ENCODE peak calls at places on chromosomes 1 and 21, in ten cellular contexts. One of them, this sample, is unnamed.

GRCh38 chr21:43262427-43262826 is 93.6 kb downstream of the CRYAA start:
- DNase-seq in endothelial cell: no peak
- DNase-seq in epithelial cell of esophagus: peak
- DNase-seq in ureter: no peak
- DNase-seq in ELF-1: no peak
- DNase-seq in upper lobe of right lung: peak
- DNase-seq in HS-5: no peak
- DNase-seq in activated naive CD8-positive, alpha-beta T cell treated with anti-CD3 and anti-CD28 coated beads, Interleukin-2, amount 50 U/mL, for 24 hours: no peak
- DNase-seq in GM18507: no peak
- DNase-seq in stimulated activated CD8-positive, alpha-beta memory T cell treated with anti-CD3 and anti-CD28 coated beads, Interleukin-4, amount 100 ng/mL, for 4 hours: no peak
- DNase-seq in this sample: no peak

GRCh38 chr1:84300991-84301758 is at the start of gene SAMD13:
- DNase-seq in ureter: peak
- DNase-seq in stimulated activated CD8-positive, alpha-beta memory T cell treated with anti-CD3 and anti-CD28 coated beads, Interleukin-4, amount 100 ng/mL, for 4 hours: no peak
- DNase-seq in epithelial cell of esophagus: peak
- DNase-seq in endothelial cell: no peak
- DNase-seq in HS-5: no peak
- DNase-seq in activated naive CD8-positive, alpha-beta T cell treated with anti-CD3 and anti-CD28 coated beads, Interleukin-2, amount 50 U/mL, for 24 hours: peak
- DNase-seq in upper lobe of right lung: no peak
- DNase-seq in GM18507: no peak
- DNase-seq in ELF-1: no peak
- DNase-seq in this sample: peak

GRCh38 chr1:220367833-220368232 is 95.6 kb upstream of the RAB3GAP2 start:
- DNase-seq in HS-5: no peak
- DNase-seq in endothelial cell: no peak
- DNase-seq in stimulated activated CD8-positive, alpha-beta memory T cell treated with anti-CD3 and anti-CD28 coated beads, Interleukin-4, amount 100 ng/mL, for 4 hours: no peak
- DNase-seq in upper lobe of right lung: no peak
- DNase-seq in ureter: no peak
- DNase-seq in GM18507: no peak
- DNase-seq in activated naive CD8-positive, alpha-beta T cell treated with anti-CD3 and anti-CD28 coated beads, Interleukin-2, amount 50 U/mL, for 24 hours: no peak
- DNase-seq in epithelial cell of esophagus: no peak
- DNase-seq in ELF-1: no peak
- DNase-seq in this sample: no peak

GRCh38 chr1:191963286-191963685 is 195.0 kb upstream of the RGS18 start:
- DNase-seq in upper lobe of right lung: no peak
- DNase-seq in endothelial cell: no peak
- DNase-seq in ureter: no peak
- DNase-seq in epithelial cell of esophagus: peak
- DNase-seq in activated naive CD8-positive, alpha-beta T cell treated with anti-CD3 and anti-CD28 coated beads, Interleukin-2, amount 50 U/mL, for 24 hours: no peak
- DNase-seq in stimulated activated CD8-positive, alpha-beta memory T cell treated with anti-CD3 and anti-CD28 coated beads, Interleukin-4, amount 100 ng/mL, for 4 hours: no peak
- DNase-seq in GM18507: no peak
- DNase-seq in HS-5: peak
- DNase-seq in ELF-1: no peak
- DNase-seq in this sample: no peak

GRCh38 chr1:113241237-113241636 is 149.1 kb upstream of the MAGI3 start:
- DNase-seq in activated naive CD8-positive, alpha-beta T cell treated with anti-CD3 and anti-CD28 coated beads, Interleukin-2, amount 50 U/mL, for 24 hours: no peak
- DNase-seq in ELF-1: no peak
- DNase-seq in ureter: no peak
- DNase-seq in stimulated activated CD8-positive, alpha-beta memory T cell treated with anti-CD3 and anti-CD28 coated beads, Interleukin-4, amount 100 ng/mL, for 4 hours: no peak
- DNase-seq in upper lobe of right lung: no peak
- DNase-seq in epithelial cell of esophagus: no peak
- DNase-seq in HS-5: no peak
- DNase-seq in GM18507: no peak
- DNase-seq in endothelial cell: no peak
- DNase-seq in this sample: no peak

GRCh38 chr21:29696947-29697346 is 242.8 kb downstream of the GRIK1 start:
- DNase-seq in epithelial cell of esophagus: no peak
- DNase-seq in stimulated activated CD8-positive, alpha-beta memory T cell treated with anti-CD3 and anti-CD28 coated beads, Interleukin-4, amount 100 ng/mL, for 4 hours: no peak
- DNase-seq in ureter: no peak
- DNase-seq in upper lobe of right lung: no peak
- DNase-seq in activated naive CD8-positive, alpha-beta T cell treated with anti-CD3 and anti-CD28 coated beads, Interleukin-2, amount 50 U/mL, for 24 hours: no peak
- DNase-seq in endothelial cell: no peak
- DNase-seq in HS-5: no peak
- DNase-seq in ELF-1: no peak
- DNase-seq in GM18507: no peak
- DNase-seq in this sample: no peak

GRCh38 chr1:206486995-206487788 is 16.9 kb downstream of the IKBKE start:
- DNase-seq in activated naive CD8-positive, alpha-beta T cell treated with anti-CD3 and anti-CD28 coated beads, Interleukin-2, amount 50 U/mL, for 24 hours: no peak
- DNase-seq in GM18507: no peak
- DNase-seq in ELF-1: no peak
- DNase-seq in stimulated activated CD8-positive, alpha-beta memory T cell treated with anti-CD3 and anti-CD28 coated beads, Interleukin-4, amount 100 ng/mL, for 4 hours: no peak
- DNase-seq in epithelial cell of esophagus: no peak
- DNase-seq in ureter: no peak
- DNase-seq in HS-5: no peak
- DNase-seq in endothelial cell: no peak
- DNase-seq in upper lobe of right lung: no peak
- DNase-seq in this sample: no peak

GRCh38 chr1:55478742-55479141 is 263.6 kb upstream of the USP24 start:
- DNase-seq in endothelial cell: no peak
- DNase-seq in stimulated activated CD8-positive, alpha-beta memory T cell treated with anti-CD3 and anti-CD28 coated beads, Interleukin-4, amount 100 ng/mL, for 4 hours: no peak
- DNase-seq in ELF-1: no peak
- DNase-seq in GM18507: no peak
- DNase-seq in epithelial cell of esophagus: peak
- DNase-seq in HS-5: no peak
- DNase-seq in activated naive CD8-positive, alpha-beta T cell treated with anti-CD3 and anti-CD28 coated beads, Interleukin-2, amount 50 U/mL, for 24 hours: no peak
- DNase-seq in upper lobe of right lung: no peak
- DNase-seq in ureter: no peak
- DNase-seq in this sample: peak

This sample was measured in NCI-H1092 treated with DMSO at 0.1 percent for 48 hours.